ENCODE peak calls at places on chromosomes 16 and 17, in four cellular contexts. Q is A549, F is body of pancreas, E is PC-3. O is an unnamed sample.

GRCh38 chr16:30348113-30348512 is 7.0 kb downstream of the CD2BP2 start:
- DNase-seq in Q (no peak), F (no peak), E (no peak), O (no peak)

GRCh38 chr17:73551756-73552155 is 92.5 kb downstream of the SDK2 start:
- DNase-seq in Q (no peak), F (no peak), E (no peak), O (no peak)

GRCh38 chr16:3098459-3099394 is at the start of gene ZSCAN10:
- DNase-seq in Q (no peak), F (no peak), E (no peak), O (no peak)

GRCh38 chr17:55660171-55660886 is 62.3 kb downstream of the TMEM100 start:
- DNase-seq in Q (no peak), F (no peak), E (no peak), O (no peak)

GRCh38 chr16:28834349-28834748 is 11.6 kb downstream of the ATXN2L start:
- DNase-seq in Q (no peak), F (no peak), E (no peak), O (no peak)

GRCh38 chr17:38418693-38419507 is 9.4 kb upstream of the ARHGAP23 start:
- DNase-seq in Q (no peak), F (no peak), E (no peak), O (no peak)

GRCh38 chr17:42555122-42555622 is 2.4 kb downstream of the HSD17B1 start:
- DNase-seq in Q (no peak), F (no peak), E (no peak), O (no peak)

GRCh38 chr16:3187798-3188674 is at the start of gene OR1F1:
- DNase-seq in Q (peak; percentile 69), F (no peak), E (no peak), O (no peak)

GRCh38 chr16:57147381-57148191 is 38.3 kb downstream of the PSME3IP1 start:
- DNase-seq in Q (no peak), F (peak; percentile 16), E (no peak), O (no peak)

GRCh38 chr16:71929048-71929447 is 33.7 kb downstream of the IST1 start:
- DNase-seq in Q (no peak), F (no peak), E (no peak), O (no peak)

GRCh38 chr16:8717892-8718400 is 43.5 kb downstream of the ABAT start:
- DNase-seq in Q (no peak), F (no peak), E (no peak), O (no peak)

GRCh38 chr17:59154721-59155438 is at the start of gene SKA2:
- DNase-seq in Q (peak; percentile 95), F (peak; percentile 96), E (peak; percentile 100), O (peak; percentile 97)

GRCh38 chr17:57911834-57912673 is 43.2 kb downstream of the CUEDC1 start:
- DNase-seq in Q (no peak), F (peak; percentile 99), E (peak; percentile 95), O (peak; percentile 88)

GRCh38 chr17:4978720-4979119 is 8.8 kb downstream of the CAMTA2 start:
- DNase-seq in Q (no peak), F (no peak), E (no peak), O (no peak)

GRCh38 chr16:57540906-57541753 is 1.3 kb upstream of the ADGRG5 start:
- DNase-seq in Q (no peak), F (no peak), E (no peak), O (no peak)

GRCh38 chr17:4161560-4162221 is 18.7 kb downstream of the CYB5D2 start:
- DNase-seq in Q (no peak), F (no peak), E (peak; percentile 44), O (no peak)

GRCh38 chr16:70490261-70490660 is 33.1 kb downstream of the COG4 start:
- DNase-seq in Q (no peak), F (peak; percentile 23), E (no peak), O (no peak)

GRCh38 chr16:25155553-25156460 is 44.3 kb downstream of the LCMT1 start:
- DNase-seq in Q (no peak), F (no peak), E (no peak), O (no peak)

GRCh38 chr17:56710986-56711385 is 117.5 kb downstream of the NOG start:
- DNase-seq in Q (no peak), F (no peak), E (peak; percentile 82), O (no peak)

GRCh38 chr17:64658931-64659330 is 3.2 kb downstream of the SMURF2 start:
- DNase-seq in Q (no peak), F (no peak), E (peak; percentile 75), O (no peak)

GRCh38 chr16:63981639-63982038 is 1140.2 kb downstream of the CDH11 start:
- DNase-seq in Q (no peak), F (no peak), E (no peak), O (no peak)

GRCh38 chr16:2969545-2970521 is 685 bp downstream of the PAQR4 start:
- DNase-seq in Q (peak; percentile 73), F (peak; percentile 85), E (peak; percentile 66), O (peak; percentile 45)

GRCh38 chr17:68595496-68595895 is 5.7 kb downstream of the FAM20A start:
- DNase-seq in Q (no peak), F (no peak), E (no peak), O (no peak)

GRCh38 chr16:63403792-63404191 is 1367.6 kb upstream of the CDH8 start:
- DNase-seq in Q (no peak), F (no peak), E (no peak), O (no peak)

GRCh38 chr16:57694556-57695377 is at the start of gene DRC7:
- DNase-seq in Q (peak; percentile 93), F (peak; percentile 83), E (peak; percentile 17), O (peak; percentile 48)

GRCh38 chr17:57622886-57623433 is 122.1 kb downstream of the CCDC182 start:
- DNase-seq in Q (peak; percentile 45), F (no peak), E (peak; percentile 68), O (no peak)

GRCh38 chr16:19524356-19524865 is 669 bp downstream of the CCP110 start:
- DNase-seq in Q (peak; percentile 21), F (no peak), E (no peak), O (no peak)

GRCh38 chr17:17698371-17698770 is 17.1 kb downstream of the RAI1 start:
- DNase-seq in Q (no peak), F (no peak), E (no peak), O (no peak)

GRCh38 chr16:15644306-15644961 is 1.5 kb upstream of the MARF1 start:
- DNase-seq in Q (no peak), F (no peak), E (peak; percentile 68), O (no peak)

GRCh38 chr16:50371936-50372595 is 3.3 kb upstream of the BRD7 start:
- DNase-seq in Q (no peak), F (peak; percentile 28), E (no peak), O (no peak)

GRCh38 chr17:56735842-56736241 is 97.9 kb downstream of the C17orf67 start:
- DNase-seq in Q (no peak), F (peak; percentile 65), E (no peak), O (no peak)

GRCh38 chr16:68470461-68471150 is 22.3 kb upstream of the SMPD3 start:
- DNase-seq in Q (no peak), F (no peak), E (no peak), O (no peak)

GRCh38 chr17:7997186-7997585 is 5.2 kb upstream of the GUCY2D start:
- DNase-seq in Q (peak; percentile 68), F (peak; percentile 76), E (peak; percentile 66), O (no peak)

GRCh38 chr17:73011016-73011486 is 81.4 kb downstream of the SLC39A11 start:
- DNase-seq in Q (no peak), F (no peak), E (no peak), O (no peak)

GRCh38 chr17:18916816-18917496 is 35.0 kb upstream of the SLC5A10 start:
- DNase-seq in Q (no peak), F (no peak), E (peak; percentile 16), O (no peak)

GRCh38 chr16:4042581-4042980 is 73.7 kb downstream of the ADCY9 start:
- DNase-seq in Q (no peak), F (no peak), E (no peak), O (no peak)

GRCh38 chr17:9256361-9256943 is 235.1 kb downstream of the NTN1 start:
- DNase-seq in Q (no peak), F (no peak), E (no peak), O (no peak)
- TF ChIP-seq CTCF in Q (no peak), F (no peak), E (no peak), O (no peak)

GRCh38 chr17:39593371-39593770 is 14.3 kb downstream of the NEUROD2 start:
- DNase-seq in Q (no peak), F (no peak), E (no peak), O (no peak)

GRCh38 chr17:39596543-39597267 is 11.0 kb downstream of the NEUROD2 start:
- DNase-seq in Q (no peak), F (no peak), E (no peak), O (no peak)

GRCh38 chr17:39595294-39595693 is 12.4 kb downstream of the NEUROD2 start:
- DNase-seq in Q (no peak), F (no peak), E (no peak), O (no peak)

GRCh38 chr17:39595928-39596327 is 11.8 kb downstream of the NEUROD2 start:
- DNase-seq in Q (no peak), F (no peak), E (no peak), O (no peak)

GRCh38 chr17:39591958-39592954 is 15.5 kb downstream of the NEUROD2 start:
- DNase-seq in Q (no peak), F (peak; percentile 72), E (peak; percentile 67), O (peak; percentile 40)
- H3K4me3 ChIP-seq in Q (no peak overlapping the region), F (no peak overlapping the region), E (no peak overlapping the region), O (peak overlapping the region; percentile 9)

GRCh38 chr16:47033176-47033575 is 59.7 kb upstream of the DNAJA2 start:
- DNase-seq in Q (no peak), F (no peak), E (no peak), O (no peak)
- H3K27ac ChIP-seq in Q (no peak overlapping the region), F (no peak overlapping the region), E (no peak overlapping the region), O (no peak overlapping the region)

GRCh38 chr16:88404769-88405168 is 22.0 kb downstream of the ZNF469 start:
- DNase-seq in Q (no peak), F (no peak), E (no peak), O (no peak)

GRCh38 chr16:88407807-88408206 is 25.0 kb downstream of the ZNF469 start:
- DNase-seq in Q (no peak), F (no peak), E (no peak), O (no peak)

GRCh38 chr16:88407042-88407420 is 24.3 kb downstream of the ZNF469 start:
- DNase-seq in Q (no peak), F (no peak), E (no peak), O (no peak)

GRCh38 chr16:88405325-88406060 is 22.7 kb downstream of the ZNF469 start:
- DNase-seq in Q (no peak), F (no peak), E (no peak), O (no peak)

GRCh38 chr16:88406096-88407041 is 23.6 kb downstream of the ZNF469 start:
- DNase-seq in Q (no peak), F (no peak), E (no peak), O (no peak)
- TF ChIP-seq CTCF in Q (no peak), F (no peak), E (no peak), O (no peak)

GRCh38 chr17:80212109-80212508 is 8.0 kb downstream of the SGSH start:
- DNase-seq in Q (no peak), F (no peak), E (no peak), O (no peak)
- H3K4me3 ChIP-seq in Q (no peak overlapping the region), F (no peak overlapping the region), E (no peak overlapping the region), O (no peak overlapping the region)

GRCh38 chr17:9020824-9021157 is 519 bp upstream of the NTN1 start:
- DNase-seq in Q (no peak), F (no peak), E (no peak), O (no peak)
- H3K27ac ChIP-seq in Q (peak overlapping the region; percentile 66), F (peak overlapping the region; percentile 60), E (no peak overlapping the region), O (no peak overlapping the region)